ENCODE peak calls at places on chromosomes 7 and 10, in six cellular contexts. Q is GM12891, R is NCI-H1048, O is Ammon's horn, W is left cardiac atrium, T is PC-3. U is an unnamed sample.

GRCh38 chr10:22103701-22104100 is 100.2 kb upstream of the DNAJC1 start:
- DNase-seq in Q (no peak), R (no peak), O (no peak), W (no peak), T (peak), U (no peak)

GRCh38 chr7:47503283-47503682 is 78.6 kb downstream of the TNS3 start:
- DNase-seq in Q (no peak), R (no peak), O (no peak), W (no peak), T (no peak), U (no peak)

GRCh38 chr10:110833234-110833940 is 38.3 kb upstream of the PDCD4 start:
- DNase-seq in Q (no peak), R (no peak), O (no peak), W (no peak), T (no peak), U (no peak)

GRCh38 chr10:79397575-79398303 is 47.7 kb downstream of the ZCCHC24 start:
- DNase-seq in Q (no peak), R (no peak), O (no peak), W (peak), T (no peak), U (no peak)

GRCh38 chr7:65371468-65371867 is 2.2 kb upstream of the ZNF92 start:
- DNase-seq in Q (no peak), R (no peak), O (peak), W (no peak), T (no peak), U (no peak)

GRCh38 chr7:150940446-150941102 is 37.5 kb downstream of the KCNH2 start:
- DNase-seq in Q (no peak), R (no peak), O (no peak), W (no peak), T (no peak), U (no peak)

GRCh38 chr10:84406592-84406991 is 78.2 kb downstream of the CCSER2 start:
- DNase-seq in Q (no peak), R (no peak), O (no peak), W (no peak), T (no peak), U (no peak)

GRCh38 chr7:103811315-103811714 is 178.1 kb downstream of the RELN start:
- DNase-seq in Q (no peak), R (no peak), O (no peak), W (no peak), T (no peak), U (peak)

GRCh38 chr7:73615886-73616285 is 8.4 kb downstream of the MLXIPL start:
- DNase-seq in Q (no peak), R (no peak), O (no peak), W (no peak), T (no peak), U (no peak)

GRCh38 chr7:56019501-56019900 is 31.7 kb downstream of the PSPH start:
- DNase-seq in Q (no peak), R (no peak), O (no peak), W (no peak), T (no peak), U (no peak)

GRCh38 chr7:50315739-50316671 is 11.5 kb downstream of the IKZF1 start:
- DNase-seq in Q (no peak), R (no peak), O (no peak), W (no peak), T (no peak), U (no peak)

GRCh38 chr7:120867932-120868331 is 10.0 kb upstream of the TSPAN12 start:
- DNase-seq in Q (no peak), R (no peak), O (no peak), W (no peak), T (peak), U (no peak)

GRCh38 chr10:29022513-29022912 is 266.4 kb upstream of the LYZL1 start:
- DNase-seq in Q (no peak), R (no peak), O (no peak), W (no peak), T (no peak), U (no peak)

GRCh38 chr10:35336084-35336831 is at the start of gene CCNY:
- DNase-seq in Q (peak), R (peak), O (peak), W (peak), T (peak), U (no peak)

GRCh38 chr10:74842301-74842700 is 15.9 kb downstream of the KAT6B start:
- DNase-seq in Q (no peak), R (no peak), O (no peak), W (no peak), T (no peak), U (no peak)

GRCh38 chr10:29811751-29812427 is 177.1 kb upstream of the SVIL start:
- DNase-seq in Q (no peak), R (no peak), O (peak), W (peak), T (peak), U (no peak)

GRCh38 chr10:103491729-103492364 is 1.7 kb upstream of the NEURL1 start:
- DNase-seq in Q (no peak), R (no peak), O (no peak), W (no peak), T (peak), U (no peak)

GRCh38 chr7:118844748-118845147 is 620.2 kb downstream of the ANKRD7 start:
- DNase-seq in Q (no peak), R (peak), O (no peak), W (no peak), T (no peak), U (peak)

GRCh38 chr10:87700031-87700796 is 40.5 kb downstream of the PAPSS2 start:
- DNase-seq in Q (no peak), R (no peak), O (no peak), W (peak), T (peak), U (no peak)

GRCh38 chr10:131733596-131733995 is 167.2 kb upstream of the PPP2R2D start:
- DNase-seq in Q (no peak), R (no peak), O (no peak), W (no peak), T (no peak), U (no peak)

GRCh38 chr10:14433147-14433546 is 102.4 kb upstream of the FRMD4A start:
- DNase-seq in Q (no peak), R (no peak), O (no peak), W (no peak), T (no peak), U (no peak)

GRCh38 chr7:141151726-141152125 is 77.9 kb downstream of the TMEM178B start:
- DNase-seq in Q (no peak), R (no peak), O (no peak), W (no peak), T (no peak), U (no peak)

GRCh38 chr7:128103498-128104108 is 72.4 kb upstream of the LRRC4 start:
- DNase-seq in Q (peak), R (no peak), O (peak), W (peak), T (no peak), U (peak)

GRCh38 chr7:12635830-12636229 is 51.6 kb upstream of the ARL4A start:
- DNase-seq in Q (no peak), R (no peak), O (no peak), W (no peak), T (no peak), U (no peak)

GRCh38 chr10:113000876-113001598 is 51.0 kb downstream of the TCF7L2 start:
- DNase-seq in Q (no peak), R (no peak), O (no peak), W (peak), T (no peak), U (no peak)

GRCh38 chr10:30993155-30993554 is 38.5 kb downstream of the ZNF438 start:
- DNase-seq in Q (no peak), R (no peak), O (no peak), W (no peak), T (no peak), U (no peak)

GRCh38 chr10:3068201-3068967 is 1.0 kb downstream of the PFKP start:
- DNase-seq in Q (peak), R (peak), O (no peak), W (peak), T (peak), U (peak)

GRCh38 chr10:73908853-73909611 is 1.9 kb upstream of the PLAU start:
- DNase-seq in Q (no peak), R (no peak), O (no peak), W (peak), T (peak), U (no peak)

GRCh38 chr7:84399661-84400060 is 205.1 kb upstream of the SEMA3A start:
- DNase-seq in Q (no peak), R (no peak), O (no peak), W (no peak), T (no peak), U (no peak)

GRCh38 chr10:35565602-35566061 is 39.5 kb upstream of the GJD4 start:
- DNase-seq in Q (no peak), R (no peak), O (peak), W (peak), T (no peak), U (no peak)

GRCh38 chr7:151057038-151057736 is 510 bp downstream of the CDK5 start:
- DNase-seq in Q (peak), R (no peak), O (no peak), W (no peak), T (no peak), U (peak)

GRCh38 chr7:90345548-90346319 is 782 bp upstream of the GTPBP10 start:
- DNase-seq in Q (no peak), R (no peak), O (peak), W (no peak), T (peak), U (no peak)

GRCh38 chr10:129552119-129552518 is 85.1 kb downstream of the MGMT start:
- DNase-seq in Q (no peak), R (no peak), O (no peak), W (no peak), T (no peak), U (no peak)

GRCh38 chr10:689433-690226 is at the start of gene DIP2C:
- DNase-seq in Q (no peak), R (peak), O (peak), W (peak), T (peak), U (no peak)

GRCh38 chr10:49139866-49140195 is 6.0 kb upstream of the FAM170B start:
- DNase-seq in Q (no peak), R (no peak), O (no peak), W (no peak), T (peak), U (no peak)

GRCh38 chr7:36620166-36620708 is 104.1 kb downstream of the AOAH start:
- DNase-seq in Q (no peak), R (no peak), O (no peak), W (no peak), T (no peak), U (no peak)

GRCh38 chr7:55194522-55194921 is 170.6 kb upstream of the LANCL2 start:
- DNase-seq in Q (no peak), R (no peak), O (no peak), W (no peak), T (no peak), U (no peak)

GRCh38 chr7:148939128-148939747 is 55.1 kb upstream of the EZH2 start:
- DNase-seq in Q (no peak), R (no peak), O (no peak), W (no peak), T (no peak), U (no peak)

U was measured in NCI-H526.